ENCODE peak calls at places on chromosomes 6 and 20, in four cellular contexts. R is mesendoderm, P is H1, D is IMR-90. C is an unnamed sample.

GRCh38 chr6:40997256-40997957 is 41.6 kb downstream of the UNC5CL start:
- DNase-seq in P (peak; percentile 63), D (peak; percentile 78), R (peak; percentile 99), C (peak; percentile 88)

GRCh38 chr20:49768204-49769124 is 44.2 kb upstream of the SLC9A8 start:
- DNase-seq in D (peak; percentile 70), P (peak; percentile 57), R (peak; percentile 79), C (peak; percentile 81)

GRCh38 chr20:25005220-25005619 is 12.7 kb upstream of the APMAP start:
- DNase-seq in D (peak; percentile 4), P (no peak), R (no peak), C (peak; percentile 6)

GRCh38 chr20:50320910-50321796 is 130.5 kb downstream of the CEBPB start:
- DNase-seq in R (peak; percentile 94), D (peak; percentile 97), P (peak; percentile 90), C (peak; percentile 94)

GRCh38 chr6:166989427-166990034 is 9.7 kb upstream of the CEP43 start:
- DNase-seq in D (peak; percentile 49), R (peak; percentile 42), P (no peak), C (no peak)

GRCh38 chr6:136163260-136163659 is 86.9 kb downstream of the MTFR2 start:
- DNase-seq in R (no peak), D (no peak), P (no peak), C (no peak)

GRCh38 chr6:99349620-99350141 is at the start of gene FAXC:
- DNase-seq in D (peak; percentile 14), R (peak; percentile 80), P (peak; percentile 81), C (peak; percentile 71)

GRCh38 chr6:20757761-20758160 is 223.5 kb downstream of the CDKAL1 start:
- DNase-seq in D (peak; percentile 79), R (no peak), P (no peak), C (no peak)

GRCh38 chr20:15528386-15529111 is 1044.7 kb downstream of the KIF16B start:
- DNase-seq in D (no peak), P (no peak), R (no peak), C (no peak)

GRCh38 chr6:27205375-27206278 is 41.9 kb upstream of the PRSS16 start:
- DNase-seq in D (peak; percentile 24), R (peak; percentile 93), P (no peak), C (no peak)

GRCh38 chr6:67045076-67045475 is 1338.0 kb upstream of the EYS start:
- DNase-seq in D (no peak), P (no peak), R (no peak), C (no peak)

GRCh38 chr6:67047996-67048395 is 1341.0 kb upstream of the EYS start:
- DNase-seq in P (no peak), R (no peak), D (no peak), C (no peak)
- H4K5ac ChIP-seq in P (no peak overlapping the region), R (no peak overlapping the region), D (no peak overlapping the region), C (no peak overlapping the region)

GRCh38 chr6:6820688-6821238 is 232.2 kb downstream of the LY86 start:
- DNase-seq in P (no peak), R (peak; percentile 74), D (no peak), C (peak; percentile 78)
- H3K4me2 ChIP-seq in P (peak overlapping the region; percentile 35), R (no peak overlapping the region), D (no peak overlapping the region), C (no peak overlapping the region)

DNA sequence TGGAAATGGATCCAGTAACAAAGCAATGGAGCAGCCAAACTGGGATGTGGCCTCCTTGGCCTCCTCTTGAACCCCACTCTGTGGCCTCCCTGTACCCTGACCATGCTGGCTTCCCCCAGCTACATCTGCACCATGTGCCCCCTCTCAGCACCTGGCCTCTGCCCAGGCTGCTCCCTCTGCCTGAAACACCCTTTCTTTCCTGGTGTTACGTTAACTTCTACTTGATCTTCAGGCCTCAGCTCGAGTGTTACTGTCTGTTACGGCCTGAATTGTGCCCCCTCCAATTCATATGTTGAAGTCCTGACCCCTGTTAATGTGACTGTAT is 30.2 kb downstream of the NOL4L start:
- DNase-seq in R (no peak), D (no peak), P (no peak), C (no peak)
- H2BK5ac ChIP-seq in R (no peak overlapping the region), D (no peak overlapping the region), P (no peak overlapping the region), C (no peak overlapping the region)

GRCh38 chr6:114521926-114522325 is 179.1 kb upstream of the HS3ST5 start:
- DNase-seq in P (no peak), D (no peak), R (no peak), C (no peak)

GRCh38 chr6:114524081-114524480 is 181.3 kb upstream of the HS3ST5 start:
- DNase-seq in R (no peak), D (no peak), P (no peak), C (no peak)

GRCh38 chr6:114523508-114523907 is 180.7 kb upstream of the HS3ST5 start:
- DNase-seq in D (no peak), P (no peak), R (no peak), C (no peak)

GRCh38 chr6:114520976-114521375 is 178.2 kb upstream of the HS3ST5 start:
- DNase-seq in R (no peak), D (no peak), P (no peak), C (no peak)
- H4K5ac ChIP-seq in R (no peak overlapping the region), D (no peak overlapping the region), P (no peak overlapping the region), C (no peak overlapping the region)

GRCh38 chr20:53152228-53152627 is 180.1 kb downstream of the TSHZ2 start:
- DNase-seq in D (no peak), P (no peak), R (no peak), C (no peak)

GRCh38 chr20:53150532-53150931 is 178.4 kb downstream of the TSHZ2 start:
- DNase-seq in P (no peak), R (no peak), D (no peak), C (no peak)

GRCh38 chr20:53148764-53149163 is 176.6 kb downstream of the TSHZ2 start:
- DNase-seq in D (no peak), P (no peak), R (no peak), C (no peak)

GRCh38 chr20:53149184-53149651 is 177.1 kb downstream of the TSHZ2 start:
- DNase-seq in D (no peak), R (no peak), P (no peak), C (no peak)

GRCh38 chr20:53149652-53150205 is 177.6 kb downstream of the TSHZ2 start:
- DNase-seq in D (no peak), R (no peak), P (no peak), C (no peak)
- H3K4me2 ChIP-seq in D (no peak overlapping the region), R (no peak overlapping the region), P (no peak overlapping the region), C (no peak overlapping the region)

DNA sequence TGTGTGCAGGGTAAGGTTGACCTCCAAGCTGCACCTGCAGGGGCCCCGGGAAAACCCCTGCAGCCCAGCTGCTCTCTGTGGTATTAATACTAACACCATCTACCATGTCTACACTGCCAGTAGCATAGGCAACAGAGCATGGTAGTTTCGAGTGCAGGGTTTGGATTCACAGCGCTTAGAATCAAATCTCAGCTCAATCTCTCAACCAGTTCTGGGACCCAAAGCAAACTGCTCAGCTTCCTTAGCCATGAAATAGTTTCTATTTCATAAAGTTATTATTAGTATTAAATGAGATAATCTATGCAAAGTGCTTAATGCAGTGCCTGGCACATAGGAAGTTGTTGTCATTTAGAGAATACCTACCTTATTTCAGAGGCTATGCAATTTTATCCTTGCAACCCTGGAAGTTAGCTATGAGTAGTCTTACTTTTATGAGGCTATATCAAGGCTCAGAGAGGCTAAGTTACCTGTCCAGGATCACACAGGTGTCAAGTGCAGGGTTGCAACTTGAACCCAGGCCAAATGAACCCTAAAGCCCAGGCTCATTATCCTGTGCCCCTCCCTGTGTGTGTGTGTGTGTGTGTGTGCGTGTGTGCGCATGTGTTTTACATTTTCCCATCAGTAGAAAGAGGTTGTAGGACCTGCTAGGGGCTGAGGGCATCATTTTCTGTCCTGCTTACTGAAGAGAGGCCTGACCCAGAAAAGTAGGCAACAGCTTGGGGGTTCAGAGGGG is 27.6 kb upstream of the MRPS18A start:
- DNase-seq in D (no peak), P (no peak), R (no peak), C (no peak)
- H2BK5ac ChIP-seq in D (no peak overlapping the region), P (peak overlapping the region; percentile 15), R (no peak overlapping the region), C (no peak overlapping the region)

GRCh38 chr6:37954791-37955190 is 135.3 kb downstream of the ZFAND3 start:
- DNase-seq in P (no peak), R (peak; percentile 38), D (no peak), C (no peak)

GRCh38 chr6:37952027-37952426 is 132.5 kb downstream of the ZFAND3 start:
- DNase-seq in R (no peak), D (no peak), P (no peak), C (no peak)

GRCh38 chr6:37960139-37960935 is 140.8 kb downstream of the ZFAND3 start:
- DNase-seq in R (no peak), D (no peak), P (no peak), C (no peak)

GRCh38 chr6:37956711-37957110 is 137.2 kb downstream of the ZFAND3 start:
- DNase-seq in R (no peak), D (no peak), P (no peak), C (no peak)
- H4K5ac ChIP-seq in R (no peak overlapping the region), D (no peak overlapping the region), P (no peak overlapping the region), C (no peak overlapping the region)

GRCh38 chr6:29708432-29709177 is 14.6 kb upstream of the HLA-F start:
- DNase-seq in R (no peak), D (no peak), P (no peak), C (no peak)
- H3K4me2 ChIP-seq in R (no peak overlapping the region), D (no peak overlapping the region), P (no peak overlapping the region), C (no peak overlapping the region)

C was measured in H9.